ENCODE peak calls at places on chromosomes 16 and 17, in six cellular contexts. Y, A, T, X, U and R are unnamed samples.

GRCh38 chr16:19116711-19117449 is 3.1 kb downstream of the ITPRIPL2 start:
- DNase-seq in Y (no peak), A (no peak), T (no peak), X (peak; percentile 19), U (no peak), R (no peak)

GRCh38 chr16:67305216-67306071 is 21.1 kb downstream of the KCTD19 start:
- DNase-seq in Y (no peak), A (no peak), T (no peak), X (no peak), U (no peak), R (no peak)

GRCh38 chr16:50195276-50195675 is 42.2 kb downstream of the TENT4B start:
- DNase-seq in Y (no peak), A (no peak), T (no peak), X (no peak), U (no peak), R (no peak)

GRCh38 chr16:30637952-30638351 is 12.8 kb upstream of the PRR14 start:
- DNase-seq in Y (no peak), A (no peak), T (no peak), X (peak; percentile 72), U (peak; percentile 45), R (no peak)

GRCh38 chr16:55691771-55692170 is 36.0 kb downstream of the SLC6A2 start:
- DNase-seq in Y (no peak), A (no peak), T (no peak), X (no peak), U (no peak), R (no peak)

GRCh38 chr17:51745993-51746392 is 412.5 kb downstream of the CA10 start:
- DNase-seq in Y (no peak), A (no peak), T (no peak), X (no peak), U (no peak), R (no peak)

GRCh38 chr17:58504826-58505351 is 9.5 kb downstream of the MTMR4 start:
- DNase-seq in Y (no peak), A (no peak), T (no peak), X (peak; percentile 88), U (no peak), R (no peak)

GRCh38 chr17:57773557-57773956 is 28.5 kb upstream of the CCDC182 start:
- DNase-seq in Y (no peak), A (no peak), T (no peak), X (no peak), U (no peak), R (no peak)

GRCh38 chr17:47286198-47286914 is 32.7 kb downstream of the ITGB3 start:
- DNase-seq in Y (no peak), A (no peak), T (no peak), X (peak; percentile 18), U (no peak), R (no peak)

GRCh38 chr16:86258713-86259112 is 251.6 kb upstream of the FOXF1 start:
- DNase-seq in Y (no peak), A (no peak), T (no peak), X (no peak), U (no peak), R (no peak)

GRCh38 chr17:35612924-35613521 is 25.9 kb downstream of the AP2B1 start:
- DNase-seq in Y (no peak), A (peak; percentile 70), T (peak; percentile 53), X (peak; percentile 56), U (peak; percentile 50), R (peak; percentile 73)

GRCh38 chr17:35212668-35213067 is 18.5 kb upstream of the SLC35G3 start:
- DNase-seq in Y (no peak), A (no peak), T (no peak), X (no peak), U (no peak), R (no peak)

GRCh38 chr16:86680661-86681439 is 102.5 kb downstream of the FOXL1 start:
- DNase-seq in Y (no peak), A (no peak), T (no peak), X (no peak), U (no peak), R (peak; percentile 51)

GRCh38 chr17:1532836-1533602 is 16.6 kb upstream of the INPP5K start:
- DNase-seq in Y (no peak), A (no peak), T (no peak), X (peak; percentile 58), U (peak; percentile 58), R (peak; percentile 10)

GRCh38 chr16:29011112-29011511 is 26.3 kb downstream of the LAT start:
- DNase-seq in Y (no peak), A (no peak), T (no peak), X (no peak), U (no peak), R (no peak)

GRCh38 chr17:29048440-29049360 is 5.8 kb downstream of the PIPOX start:
- DNase-seq in Y (no peak), A (no peak), T (no peak), X (no peak), U (no peak), R (peak; percentile 56)

GRCh38 chr17:77136420-77136767 is 4.4 kb upstream of the SEC14L1 start:
- DNase-seq in Y (no peak), A (no peak), T (no peak), X (no peak), U (no peak), R (no peak)

GRCh38 chr17:82897514-82898249 is 57.9 kb upstream of the ZNF750 start:
- DNase-seq in Y (no peak), A (no peak), T (peak; percentile 4), X (no peak), U (no peak), R (no peak)

GRCh38 chr16:81600275-81600674 is 155.7 kb downstream of the CMIP start:
- DNase-seq in Y (no peak), A (no peak), T (no peak), X (no peak), U (no peak), R (peak; percentile 71)

GRCh38 chr17:64118452-64118979 is 11.4 kb downstream of the ERN1 start:
- DNase-seq in Y (no peak), A (peak; percentile 83), T (peak; percentile 58), X (no peak), U (no peak), R (peak; percentile 52)

GRCh38 chr17:36602030-36602737 is 801 bp downstream of the MRM1 start:
- DNase-seq in Y (no peak), A (no peak), T (no peak), X (peak; percentile 25), U (no peak), R (peak; percentile 18)

GRCh38 chr16:27611340-27611739 is 61.4 kb downstream of the KATNIP start:
- DNase-seq in Y (no peak), A (peak; percentile 79), T (no peak), X (no peak), U (no peak), R (no peak)

GRCh38 chr16:85460983-85461813 is 151.9 kb upstream of the GSE1 start:
- DNase-seq in Y (no peak), A (peak; percentile 80), T (no peak), X (no peak), U (no peak), R (no peak)

GRCh38 chr16:4053663-4054479 is 62.4 kb downstream of the ADCY9 start:
- DNase-seq in Y (peak; percentile 84), A (no peak), T (peak; percentile 84), X (no peak), U (no peak), R (peak; percentile 58)

GRCh38 chr17:41178843-41179616 is 1.0 kb upstream of the KRTAP4-2 start:
- DNase-seq in Y (no peak), A (no peak), T (no peak), X (no peak), U (no peak), R (no peak)

GRCh38 chr16:27894441-27894840 is 169.1 kb downstream of the GSG1L start:
- DNase-seq in Y (no peak), A (no peak), T (no peak), X (no peak), U (no peak), R (no peak)

GRCh38 chr16:86078121-86078600 is 179.2 kb downstream of the IRF8 start:
- DNase-seq in Y (no peak), A (no peak), T (no peak), X (no peak), U (no peak), R (no peak)

GRCh38 chr17:9842057-9842758 is 16.5 kb downstream of the GLP2R start:
- DNase-seq in Y (no peak), A (peak; percentile 22), T (peak; percentile 57), X (no peak), U (no peak), R (peak; percentile 90)

GRCh38 chr17:29195465-29196081 is 15.4 kb upstream of the MYO18A start:
- DNase-seq in Y (no peak), A (no peak), T (peak; percentile 67), X (peak; percentile 88), U (no peak), R (no peak)

GRCh38 chr17:9228408-9229159 is 207.3 kb downstream of the NTN1 start:
- DNase-seq in Y (no peak), A (no peak), T (peak; percentile 54), X (no peak), U (no peak), R (no peak)

GRCh38 chr16:67185003-67185865 is 1.5 kb upstream of the MATCAP1 start:
- DNase-seq in Y (peak; percentile 93), A (peak; percentile 95), T (peak; percentile 96), X (peak; percentile 80), U (peak; percentile 72), R (peak; percentile 95)

GRCh38 chr16:31480851-31481250 is 2.1 kb upstream of the SLC5A2 start:
- DNase-seq in Y (no peak), A (no peak), T (peak; percentile 67), X (no peak), U (no peak), R (peak; percentile 44)

GRCh38 chr17:49987290-49987585 is 7.8 kb downstream of the DLX3 start:
- DNase-seq in Y (peak; percentile 56), A (no peak), T (no peak), X (no peak), U (no peak), R (no peak)

GRCh38 chr17:78357177-78357586 is 2.7 kb downstream of the SOCS3 start:
- DNase-seq in Y (no peak), A (peak; percentile 56), T (peak; percentile 84), X (no peak), U (no peak), R (peak; percentile 87)
- H3K4me3 ChIP-seq in Y (peak overlapping the region; percentile 82), A (no peak overlapping the region), T (no peak overlapping the region), X (no peak overlapping the region), U (peak overlapping the region; percentile 84), R (peak overlapping the region; percentile 86)

DNA sequence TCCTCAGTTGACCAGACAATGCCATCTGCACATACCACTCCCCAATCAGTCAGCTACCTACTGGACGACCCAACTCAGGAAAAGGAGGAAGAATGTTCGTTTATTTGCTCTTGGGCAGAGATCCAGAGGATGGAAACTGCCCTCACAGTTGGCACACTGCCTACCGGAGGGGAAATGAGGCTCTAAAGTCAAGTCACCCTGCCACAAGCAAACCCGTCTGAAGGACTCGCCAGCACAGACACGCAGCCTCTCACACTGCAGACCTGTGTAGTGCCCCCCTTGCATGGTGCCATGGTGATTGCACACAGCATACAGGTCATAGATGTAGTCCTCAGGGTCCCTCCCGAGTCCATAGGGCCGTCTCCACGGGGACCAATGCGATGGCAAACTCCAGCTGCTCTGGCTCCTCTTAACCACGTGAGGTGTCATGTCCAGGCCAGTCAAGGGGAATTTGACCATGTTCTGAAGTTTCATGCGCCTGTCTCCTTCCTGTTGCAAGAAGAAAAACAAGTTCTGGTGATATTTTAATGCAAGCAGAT is 69.5 kb downstream of the USP31 start:
- DNase-seq in Y (no peak), A (no peak), T (no peak), X (no peak), U (no peak), R (no peak)
- H3K27ac ChIP-seq in Y (no peak overlapping the region), A (no peak overlapping the region), T (no peak overlapping the region), X (no peak overlapping the region), U (no peak overlapping the region), R (no peak overlapping the region)

GRCh38 chr17:48678141-48678971 is 44.0 kb downstream of the PRAC1 start:
- DNase-seq in Y (no peak), A (peak; percentile 60), T (peak; percentile 63), X (peak; percentile 54), U (peak; percentile 66), R (peak; percentile 58)
- H3K4me3 ChIP-seq in Y (peak overlapping the region; percentile 17), A (no peak overlapping the region), T (no peak overlapping the region), X (no peak overlapping the region), U (no peak overlapping the region), R (no peak overlapping the region)

GRCh38 chr16:89442990-89443726 is 47.2 kb downstream of the ANKRD11 start:
- DNase-seq in Y (no peak), A (peak; percentile 78), T (peak; percentile 70), X (no peak), U (peak; percentile 34), R (peak; percentile 75)
- H3K27ac ChIP-seq in Y (peak overlapping the region; percentile 63), A (peak overlapping the region; percentile 13), T (peak overlapping the region; percentile 9), X (no peak overlapping the region), U (peak overlapping the region; percentile 58), R (peak overlapping the region; percentile 89)